ENCODE peak calls at places on chromosomes 2 and 18, in six cellular contexts. X is adrenal gland, O is heart right ventricle, S is body of pancreas, A is mucosa of descending colon, W is fibroblast of lung. T is an unnamed sample.

GRCh38 chr18:57523171-57523956 is 63.1 kb downstream of the FECH start:
- DNase-seq in X (no peak), O (no peak), S (no peak), A (peak), W (no peak), T (no peak)

GRCh38 chr2:96088340-96089335 is 27.7 kb downstream of the ADRA2B start:
- DNase-seq in X (no peak), O (no peak), S (no peak), A (no peak), W (no peak), T (no peak)

GRCh38 chr2:239606955-239607794 is 206.4 kb upstream of the HDAC4 start:
- DNase-seq in X (no peak), O (no peak), S (no peak), A (no peak), W (no peak), T (no peak)

GRCh38 chr2:206250041-206250897 is 24.2 kb upstream of the ZDBF2 start:
- DNase-seq in X (no peak), O (no peak), S (no peak), A (peak), W (peak), T (no peak)

GRCh38 chr18:76620326-76620813 is 125.3 kb upstream of the ZNF516 start:
- DNase-seq in X (peak), O (peak), S (peak), A (peak), W (peak), T (peak)

GRCh38 chr2:187658952-187659525 is 104.8 kb upstream of the TFPI start:
- DNase-seq in X (no peak), O (no peak), S (no peak), A (peak), W (peak), T (no peak)

GRCh38 chr2:98294711-98295110 is 51.5 kb upstream of the CNGA3 start:
- DNase-seq in X (no peak), O (no peak), S (no peak), A (no peak), W (no peak), T (no peak)

GRCh38 chr2:158144914-158145625 is 43.4 kb downstream of the UPP2 start:
- DNase-seq in X (no peak), O (no peak), S (no peak), A (no peak), W (no peak), T (no peak)

GRCh38 chr2:46334389-46335345 is 37.5 kb downstream of the EPAS1 start:
- DNase-seq in X (no peak), O (no peak), S (no peak), A (no peak), W (peak), T (peak)

GRCh38 chr2:25368650-25369049 is 26.9 kb upstream of the DNMT3A start:
- DNase-seq in X (no peak), O (no peak), S (no peak), A (no peak), W (no peak), T (peak)

GRCh38 chr2:20621366-20622295 is 29.3 kb downstream of the HS1BP3 start:
- DNase-seq in X (peak), O (no peak), S (peak), A (no peak), W (no peak), T (no peak)

GRCh38 chr2:128311216-128311754 is 7.4 kb downstream of the HS6ST1 start:
- DNase-seq in X (no peak), O (no peak), S (no peak), A (no peak), W (no peak), T (no peak)

GRCh38 chr2:2701176-2701781 is 370.2 kb upstream of the MYT1L start:
- DNase-seq in X (no peak), O (no peak), S (no peak), A (no peak), W (no peak), T (no peak)

GRCh38 chr2:172768406-172768805 is 32.8 kb downstream of the RAPGEF4 start:
- DNase-seq in X (no peak), O (no peak), S (no peak), A (no peak), W (no peak), T (no peak)

GRCh38 chr18:23684515-23685197 is 4.6 kb upstream of the LAMA3 start:
- DNase-seq in X (no peak), O (no peak), S (no peak), A (no peak), W (no peak), T (no peak)

GRCh38 chr18:14577971-14578370 is 34.6 kb upstream of the POTEC start:
- DNase-seq in X (no peak), O (no peak), S (no peak), A (no peak), W (no peak), T (no peak)

GRCh38 chr18:76379226-76380126 is 115.6 kb downstream of the ZNF516 start:
- DNase-seq in X (no peak), O (no peak), S (no peak), A (no peak), W (no peak), T (peak)

GRCh38 chr2:170396799-170397459 is 219.0 kb downstream of the MYO3B start:
- DNase-seq in X (no peak), O (no peak), S (no peak), A (no peak), W (peak), T (no peak)

GRCh38 chr18:9353596-9353995 is 19.0 kb downstream of the TWSG1 start:
- DNase-seq in X (no peak), O (no peak), S (no peak), A (no peak), W (no peak), T (no peak)

GRCh38 chr2:96264656-96265348 is 995 bp downstream of the TMEM127 start:
- DNase-seq in X (no peak), O (no peak), S (no peak), A (peak), W (peak), T (peak)

GRCh38 chr2:35454966-35455638 is 900.5 kb upstream of the CRIM1 start:
- DNase-seq in X (no peak), O (no peak), S (no peak), A (no peak), W (no peak), T (no peak)

GRCh38 chr2:213152065-213152794 is 818 bp upstream of the IKZF2 start:
- DNase-seq in X (peak), O (peak), S (peak), A (peak), W (peak), T (peak)

GRCh38 chr18:61549889-61550288 is 216.7 kb downstream of the CDH20 start:
- DNase-seq in X (no peak), O (no peak), S (no peak), A (no peak), W (no peak), T (no peak)

GRCh38 chr2:43887176-43887575 is 48.4 kb downstream of the ABCG8 start:
- DNase-seq in X (no peak), O (no peak), S (peak), A (no peak), W (no peak), T (no peak)

GRCh38 chr18:3057526-3057925 is 44.6 kb upstream of the LPIN2 start:
- DNase-seq in X (no peak), O (no peak), S (no peak), A (no peak), W (no peak), T (no peak)

GRCh38 chr2:110957267-110957666 is 163.4 kb upstream of the BCL2L11 start:
- DNase-seq in X (no peak), O (no peak), S (no peak), A (no peak), W (no peak), T (no peak)

GRCh38 chr18:44715245-44715644 is 34.6 kb downstream of the SETBP1 start:
- DNase-seq in X (no peak), O (no peak), S (no peak), A (no peak), W (peak), T (no peak)

GRCh38 chr2:138559648-138560047 is 58.1 kb downstream of the SPOPL start:
- DNase-seq in X (no peak), O (no peak), S (no peak), A (no peak), W (peak), T (no peak)

GRCh38 chr18:32810314-32810713 is 37.5 kb upstream of the KLHL14 start:
- DNase-seq in X (no peak), O (no peak), S (no peak), A (no peak), W (no peak), T (no peak)

GRCh38 chr2:3823748-3824147 is 120.4 kb downstream of the DCDC2C start:
- DNase-seq in X (no peak), O (no peak), S (no peak), A (no peak), W (peak), T (no peak)

GRCh38 chr2:217937446-217937845 is 65.3 kb downstream of the TNS1 start:
- DNase-seq in X (no peak), O (peak), S (peak), A (no peak), W (no peak), T (no peak)

GRCh38 chr2:201654611-201655384 is 11.5 kb upstream of the TMEM237 start:
- DNase-seq in X (no peak), O (no peak), S (no peak), A (no peak), W (peak), T (no peak)

DNA sequence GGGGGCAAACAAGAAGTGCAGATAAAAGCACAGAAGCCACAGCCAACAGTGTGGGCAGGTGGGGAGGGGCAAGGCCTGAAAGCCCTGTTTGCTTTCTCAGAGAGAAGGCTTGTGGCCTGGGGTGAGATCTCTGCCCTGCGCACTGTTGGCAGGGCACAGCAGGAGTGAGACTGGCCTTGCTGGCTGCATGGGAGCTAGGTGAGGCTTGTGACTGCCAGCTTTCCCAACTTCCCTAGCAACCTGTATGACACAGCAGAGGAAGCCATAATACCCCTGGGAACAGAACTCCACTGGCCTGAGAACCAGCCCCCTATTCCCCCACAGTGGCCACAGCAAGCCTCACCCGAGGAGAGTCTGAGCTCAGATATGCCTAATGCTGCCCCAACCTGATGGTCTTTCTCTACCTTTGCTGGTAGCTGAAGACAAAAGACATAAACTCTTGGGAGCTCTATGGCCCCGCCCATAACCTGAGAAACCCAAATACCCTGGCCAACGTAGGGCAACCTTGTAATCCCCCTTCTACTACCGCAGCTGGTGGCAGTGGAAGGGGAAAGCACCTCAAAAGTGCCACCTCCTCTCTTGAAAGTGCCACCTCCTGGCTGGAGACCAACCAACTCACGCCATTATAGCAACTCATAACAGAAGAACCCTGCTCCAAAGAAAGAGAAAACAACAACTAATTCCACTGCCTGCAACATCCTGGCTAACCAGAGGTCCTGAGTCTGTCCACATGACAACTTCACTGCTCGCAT is 44.4 kb downstream of the LCT start:
- DNase-seq in X (no peak), O (no peak), S (peak), A (no peak), W (no peak), T (no peak)
- H3K4me3 ChIP-seq in X (no peak), O (no peak), S (no peak), A (no peak), W (no peak), T (no peak)

GRCh38 chr2:197455428-197455827 is 2.1 kb downstream of the COQ10B start:
- DNase-seq in X (no peak), O (no peak), S (no peak), A (no peak), W (no peak), T (no peak)
- H3K4me3 ChIP-seq in X (no peak), O (no peak), S (no peak), A (no peak), W (peak), T (no peak)

GRCh38 chr2:181304011-181304844 is 153.0 kb upstream of the ITGA4 start:
- DNase-seq in X (no peak), O (no peak), S (no peak), A (no peak), W (no peak), T (no peak)
- H3K4me3 ChIP-seq in X (no peak), O (no peak), S (no peak), A (no peak), W (no peak), T (no peak)

GRCh38 chr2:119704670-119705120 is 25.7 kb downstream of the TMEM177 start:
- DNase-seq in X (no peak), O (no peak), S (no peak), A (no peak), W (peak), T (no peak)

GRCh38 chr2:119703526-119703925 is 24.5 kb downstream of the TMEM177 start:
- DNase-seq in X (no peak), O (no peak), S (no peak), A (no peak), W (no peak), T (no peak)

GRCh38 chr2:119702203-119702917 is 23.4 kb downstream of the TMEM177 start:
- DNase-seq in X (no peak), O (no peak), S (no peak), A (no peak), W (no peak), T (no peak)

GRCh38 chr2:119701352-119701751 is 22.4 kb downstream of the TMEM177 start:
- DNase-seq in X (no peak), O (no peak), S (no peak), A (no peak), W (no peak), T (no peak)

DNA sequence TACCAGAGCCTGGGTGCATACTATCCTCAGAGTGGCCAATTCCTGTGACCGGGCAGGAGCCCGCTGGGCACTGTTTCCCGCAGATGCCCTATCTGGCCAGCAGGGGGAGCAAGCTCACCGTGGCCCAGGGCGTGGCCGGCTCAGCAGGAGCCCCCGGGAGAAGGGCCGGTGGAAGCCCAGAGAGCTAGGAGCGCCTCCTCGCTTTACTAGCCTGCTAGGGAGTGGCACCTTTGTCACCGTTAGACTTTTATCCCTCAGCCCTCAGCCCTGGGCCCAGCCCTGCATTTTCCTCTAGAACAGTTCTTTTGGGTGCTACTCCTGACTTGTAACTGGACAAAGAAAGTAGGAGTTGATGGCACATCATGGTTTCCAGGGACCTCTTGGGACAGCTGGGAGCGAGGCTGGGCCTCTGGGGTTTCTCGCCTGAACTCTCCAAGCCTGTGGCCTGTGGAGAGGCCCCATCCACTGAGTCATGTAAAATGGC is 24.0 kb downstream of the TMEM177 start:
- DNase-seq in X (peak), O (peak), S (peak), A (peak), W (peak), T (peak)
- H3K4me3 ChIP-seq in X (no peak), O (no peak), S (no peak), A (no peak), W (no peak), T (no peak)

GRCh38 chr2:696463-696862 is 19.3 kb upstream of the TMEM18 start:
- DNase-seq in X (no peak), O (no peak), S (no peak), A (no peak), W (no peak), T (no peak)
- H3K4me3 ChIP-seq in X (no peak), O (no peak), S (no peak), A (no peak), W (no peak), T (no peak)

GRCh38 chr2:109320195-109320935 is 191.4 kb downstream of the SH3RF3 start:
- DNase-seq in X (no peak), O (no peak), S (no peak), A (no peak), W (no peak), T (no peak)

GRCh38 chr2:109322646-109323045 is 193.6 kb downstream of the SH3RF3 start:
- DNase-seq in X (no peak), O (no peak), S (no peak), A (no peak), W (no peak), T (no peak)

GRCh38 chr2:109322111-109322510 is 193.1 kb downstream of the SH3RF3 start:
- DNase-seq in X (peak), O (peak), S (peak), A (peak), W (peak), T (peak)

GRCh38 chr2:109318949-109319342 is 189.9 kb downstream of the SH3RF3 start:
- DNase-seq in X (no peak), O (no peak), S (no peak), A (no peak), W (no peak), T (no peak)

DNA sequence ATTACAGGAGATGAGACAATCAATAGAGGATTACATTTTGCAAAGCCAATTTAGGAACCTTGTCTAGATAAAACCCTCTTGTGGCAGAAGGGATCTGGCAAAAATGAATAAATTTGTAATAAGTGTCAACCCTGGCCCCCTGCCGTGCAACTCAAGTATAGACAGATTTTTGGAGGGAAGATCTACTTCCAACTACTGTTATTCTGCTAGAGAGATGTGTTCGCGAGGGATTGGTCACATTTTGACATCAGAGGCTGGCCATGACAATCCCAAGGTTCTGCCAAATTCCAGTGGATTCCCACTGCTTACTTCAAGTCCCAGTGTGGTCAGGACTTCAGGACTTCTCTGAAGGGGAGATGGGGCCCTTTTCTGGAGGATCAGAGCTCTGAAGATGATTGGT is 192.6 kb downstream of the SH3RF3 start:
- DNase-seq in X (no peak), O (no peak), S (no peak), A (no peak), W (peak), T (no peak)
- H3K4me3 ChIP-seq in X (no peak), O (no peak), S (no peak), A (no peak), W (no peak), T (no peak)

GRCh38 chr2:165795011-165795410 is 964 bp upstream of the GALNT3 start:
- DNase-seq in X (no peak), O (no peak), S (peak), A (peak), W (no peak), T (no peak)
- H3K4me3 ChIP-seq in X (no peak), O (peak), S (no peak), A (peak), W (no peak), T (peak)

GRCh38 chr2:190722061-190722759 is 73.3 kb downstream of the NAB1 start:
- DNase-seq in X (no peak), O (no peak), S (no peak), A (no peak), W (no peak), T (no peak)
- H3K4me3 ChIP-seq in X (no peak), O (no peak), S (no peak), A (no peak), W (no peak), T (no peak)

DNA sequence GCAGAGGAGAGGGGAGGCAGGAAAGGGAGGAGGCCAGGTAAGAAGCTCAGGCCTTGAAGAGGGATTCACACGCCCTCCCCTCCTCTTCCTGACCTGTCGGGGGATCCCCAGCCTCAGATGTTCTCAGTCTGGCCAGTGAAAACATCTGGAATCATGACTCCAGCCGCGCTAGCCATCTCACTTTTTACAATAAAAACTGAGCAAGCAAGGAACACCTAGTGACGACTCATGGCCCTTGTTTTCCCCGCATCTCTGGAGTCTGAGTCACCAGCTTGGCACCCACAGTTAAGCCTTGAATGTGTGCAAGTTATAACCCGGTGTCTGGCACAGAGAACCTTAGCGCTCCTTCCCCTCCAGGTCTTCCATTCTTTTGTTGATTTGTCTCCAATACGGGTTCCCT is 74.3 kb downstream of the SH3BP4 start:
- DNase-seq in X (peak), O (no peak), S (peak), A (no peak), W (peak), T (no peak)
- H3K4me3 ChIP-seq in X (no peak), O (no peak), S (no peak), A (no peak), W (no peak), T (no peak)

DNA sequence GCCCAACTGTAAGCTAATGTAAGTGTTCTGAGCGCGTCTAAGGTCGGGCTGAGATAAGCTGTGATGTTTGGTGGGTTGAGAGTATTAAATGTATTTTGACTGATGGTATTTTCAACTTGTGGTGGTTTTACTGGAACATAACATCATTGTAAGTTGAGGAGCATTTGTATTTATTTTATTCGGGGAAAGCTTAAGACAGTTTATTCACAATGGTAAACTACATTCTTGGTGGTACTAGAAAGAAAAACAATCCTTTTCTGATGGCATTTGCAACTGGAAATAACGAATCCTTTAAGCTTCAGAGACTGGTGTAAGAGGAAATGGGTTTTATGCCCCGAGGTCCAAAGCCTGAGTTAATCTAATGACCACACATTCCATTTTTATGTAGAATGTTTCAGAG is 283.3 kb upstream of the NETO1 start:
- DNase-seq in X (no peak), O (no peak), S (no peak), A (no peak), W (no peak), T (no peak)
- H3K4me3 ChIP-seq in X (no peak), O (no peak), S (no peak), A (no peak), W (no peak), T (no peak)

T was measured in ovary.